ENCODE peak calls at places on chromosomes 16 and 17, in seven cellular contexts. C is activated naive CD4-positive, alpha-beta T cell treated with Interleukin-2 at 50 U/mL for 16 hours; E is head of caudate nucleus; Y is mucosa of descending colon; A is nephron progenitor cell; Z is heart left ventricle; R is HEK293T. G is an unnamed sample.

GRCh38 chr17:1989135-1989534 is 36.0 kb downstream of the RTN4RL1 start:
- DNase-seq in Y (no peak), E (no peak), R (no peak), A (no peak), Z (no peak), C (no peak), G (peak; percentile 39)

GRCh38 chr17:74773871-74774286 is 2.3 kb downstream of the NAT9 start:
- DNase-seq in Z (no peak), Y (no peak), A (no peak), C (no peak), E (no peak), R (no peak), G (no peak)

GRCh38 chr17:50626037-50626574 is 8.6 kb upstream of the ABCC3 start:
- DNase-seq in Z (peak; percentile 82), A (peak; percentile 84), R (peak; percentile 89), E (peak; percentile 52), C (peak; percentile 64), Y (peak; percentile 75), G (peak; percentile 75)

GRCh38 chr17:8162997-8163977 is 539 bp upstream of the VAMP2 start:
- DNase-seq in Y (peak; percentile 61), C (no peak), A (no peak), E (peak; percentile 33), R (peak; percentile 72), Z (peak; percentile 65), G (peak; percentile 58)

GRCh38 chr16:25023541-25023940 is 8.4 kb upstream of the ARHGAP17 start:
- DNase-seq in Y (no peak), Z (no peak), R (no peak), A (no peak), E (no peak), C (no peak), G (no peak)

GRCh38 chr17:58818654-58819053 is 63.0 kb downstream of the PPM1E start:
- DNase-seq in Z (no peak), E (no peak), R (no peak), C (no peak), Y (no peak), A (no peak), G (no peak)

GRCh38 chr16:86241681-86242080 is 268.6 kb upstream of the FOXF1 start:
- DNase-seq in E (no peak), Y (no peak), R (no peak), Z (no peak), C (no peak), A (no peak), G (no peak)

GRCh38 chr17:34319087-34319486 is at the start of gene CCL8:
- DNase-seq in A (no peak), C (no peak), Z (no peak), E (no peak), R (no peak), Y (no peak), G (no peak)

GRCh38 chr16:82603784-82604411 is 22.9 kb upstream of the CDH13 start:
- DNase-seq in Z (peak; percentile 67), R (peak; percentile 22), C (no peak), A (peak; percentile 48), E (peak; percentile 77), Y (peak; percentile 49), G (peak; percentile 58)

GRCh38 chr17:48625502-48626201 is 506 bp downstream of the HOXB9 start:
- DNase-seq in Y (peak; percentile 92), R (no peak), C (peak; percentile 56), E (no peak), A (no peak), Z (no peak), G (no peak)

GRCh38 chr17:76738468-76738850 is 540 bp downstream of the MFSD11 start:
- DNase-seq in R (no peak), E (no peak), Z (no peak), Y (no peak), A (no peak), C (no peak), G (no peak)

GRCh38 chr17:73546770-73547345 is 97.4 kb downstream of the SDK2 start:
- DNase-seq in Y (peak; percentile 76), A (peak; percentile 64), R (peak; percentile 40), Z (no peak), C (no peak), E (no peak), G (no peak)

GRCh38 chr17:4565209-4566141 is 5.1 kb upstream of the GGT6 start:
- DNase-seq in E (peak; percentile 82), Y (peak; percentile 75), Z (no peak), A (peak; percentile 59), R (peak; percentile 82), C (peak; percentile 55), G (peak; percentile 52)

GRCh38 chr16:85378145-85379040 is 234.7 kb upstream of the GSE1 start:
- DNase-seq in E (no peak), A (no peak), R (no peak), C (no peak), Y (no peak), Z (no peak), G (no peak)

GRCh38 chr16:79505344-79505743 is 95.2 kb downstream of the MAF start:
- DNase-seq in R (no peak), A (no peak), Y (no peak), E (no peak), Z (no peak), C (no peak), G (no peak)

GRCh38 chr16:88505405-88506082 is 52.5 kb downstream of the ZFPM1 start:
- DNase-seq in A (peak; percentile 46), C (peak; percentile 66), R (peak; percentile 71), Z (no peak), E (no peak), Y (peak; percentile 91), G (no peak)

GRCh38 chr16:19657831-19658230 is 60.2 kb downstream of the KNOP1 start:
- DNase-seq in A (no peak), Z (no peak), E (no peak), Y (no peak), R (no peak), C (no peak), G (no peak)

GRCh38 chr16:57627184-57627871 is 1.1 kb upstream of the ADGRG1 start:
- DNase-seq in A (peak; percentile 50), Y (peak; percentile 10), R (no peak), E (no peak), Z (no peak), C (no peak), G (no peak)

GRCh38 chr16:50021509-50021908 is 3.5 kb upstream of the CNEP1R1 start:
- DNase-seq in A (no peak), E (no peak), C (no peak), Z (no peak), R (peak; percentile 27), Y (no peak), G (no peak)

GRCh38 chr17:59287452-59287851 is 44.0 kb upstream of the YPEL2 start:
- DNase-seq in R (no peak), C (no peak), Z (no peak), A (no peak), Y (no peak), E (no peak), G (no peak)

GRCh38 chr16:9139965-9140364 is 48.5 kb downstream of the HAPSTR1 start:
- DNase-seq in Z (peak; percentile 7), R (peak; percentile 48), Y (no peak), C (no peak), E (no peak), A (no peak), G (no peak)

GRCh38 chr17:74473294-74473693 is 6.9 kb downstream of the CD300A start:
- DNase-seq in Y (no peak), R (no peak), A (no peak), Z (no peak), E (no peak), C (no peak), G (no peak)

GRCh38 chr17:27496501-27496943 is 40.3 kb downstream of the KSR1 start:
- DNase-seq in E (no peak), R (no peak), Z (no peak), A (peak; percentile 42), Y (no peak), C (no peak), G (no peak)

GRCh38 chr16:56652600-56652999 is 914 bp downstream of the MT1B start:
- DNase-seq in Z (no peak), C (no peak), Y (no peak), R (no peak), E (no peak), A (no peak), G (no peak)

GRCh38 chr17:27244019-27244418 is 49.9 kb upstream of the WSB1 start:
- DNase-seq in R (no peak), C (no peak), E (no peak), Z (no peak), Y (no peak), A (no peak), G (no peak)

GRCh38 chr17:45834471-45835396 is 9.9 kb upstream of the SPPL2C start:
- DNase-seq in Z (peak; percentile 48), E (no peak), A (no peak), Y (no peak), C (no peak), R (no peak), G (no peak)

GRCh38 chr16:72179592-72179991 is 7.6 kb upstream of the PMFBP1 start:
- DNase-seq in C (no peak), R (no peak), A (no peak), E (no peak), Z (no peak), Y (no peak), G (no peak)

GRCh38 chr16:9258423-9259051 is 167.1 kb downstream of the HAPSTR1 start:
- DNase-seq in R (peak; percentile 39), C (no peak), Y (peak; percentile 51), Z (no peak), E (peak; percentile 66), A (peak; percentile 61), G (no peak)

GRCh38 chr17:65320856-65321255 is 183.7 kb downstream of the RGS9 start:
- DNase-seq in R (no peak), Y (no peak), E (no peak), Z (no peak), C (no peak), A (no peak), G (no peak)

GRCh38 chr17:45229681-45230409 is 8.2 kb downstream of the FMNL1 start:
- DNase-seq in C (peak; percentile 39), Y (no peak), R (no peak), Z (peak; percentile 71), E (no peak), A (no peak), G (no peak)

GRCh38 chr16:57998992-57999365 is 1.5 kb downstream of the ZNF319 start:
- DNase-seq in C (no peak), E (no peak), Z (no peak), Y (no peak), A (no peak), R (no peak), G (no peak)

G was measured in uterus.